ENCODE peak calls at places on chromosomes 12 and 14, in four cellular contexts. J is HFF-Myc, B is nephron progenitor cell, A is NB4. Q is an unnamed sample.

GRCh38 chr12:6770600-6770999 is 1.7 kb upstream of the LAG3 start:
- DNase-seq in B (no peak), J (no peak), A (no peak), Q (no peak)

GRCh38 chr12:102659200-102659911 is 179.0 kb upstream of the IGF1 start:
- DNase-seq in J (no peak), B (no peak), A (peak), Q (no peak)

GRCh38 chr12:42774238-42774637 is 184.7 kb upstream of the PRICKLE1 start:
- DNase-seq in B (no peak), A (no peak), J (no peak), Q (no peak)

GRCh38 chr12:57280234-57281062 is 29.5 kb upstream of the STAC3 start:
- DNase-seq in J (peak), B (no peak), A (peak), Q (peak)

GRCh38 chr14:99271951-99272668 is at the start of gene BCL11B:
- DNase-seq in A (peak), J (peak), B (peak), Q (peak)

GRCh38 chr14:57871487-57872080 is 5.7 kb upstream of the SLC35F4 start:
- DNase-seq in J (peak), A (peak), B (peak), Q (peak)

GRCh38 chr14:100317897-100318808 is 5.0 kb upstream of the SLC25A47 start:
- DNase-seq in A (peak), J (no peak), B (peak), Q (peak)

GRCh38 chr12:19826988-19827550 is 387.8 kb downstream of the AEBP2 start:
- DNase-seq in B (no peak), J (no peak), A (no peak), Q (no peak)

GRCh38 chr12:118055144-118055557 is 5.8 kb downstream of the WSB2 start:
- DNase-seq in B (peak), J (peak), A (peak), Q (peak)

GRCh38 chr12:130438711-130439110 is 101.0 kb downstream of the PIWIL1 start:
- DNase-seq in A (no peak), B (no peak), J (no peak), Q (no peak)

GRCh38 chr14:99037777-99038176 is 234.2 kb downstream of the BCL11B start:
- DNase-seq in A (peak), J (no peak), B (peak), Q (no peak)

GRCh38 chr14:60651051-60651935 is 2.0 kb upstream of the SIX1 start:
- DNase-seq in B (no peak), A (no peak), J (no peak), Q (no peak)

GRCh38 chr14:77529963-77530362 is 31.3 kb upstream of the ISM2 start:
- DNase-seq in J (no peak), A (no peak), B (no peak), Q (no peak)

GRCh38 chr14:78119440-78119839 is 50.7 kb upstream of the NRXN3 start:
- DNase-seq in J (no peak), B (no peak), A (no peak), Q (no peak)

GRCh38 chr12:29796823-29797263 is 13.1 kb upstream of the TMTC1 start:
- DNase-seq in B (no peak), J (peak), A (no peak), Q (peak)

GRCh38 chr12:27583057-27583797 is 59.2 kb downstream of the PPFIBP1 start:
- DNase-seq in B (no peak), J (no peak), A (no peak), Q (no peak)

GRCh38 chr12:117367006-117367638 is 5.7 kb upstream of the NOS1 start:
- DNase-seq in A (peak), B (peak), J (peak), Q (peak)

GRCh38 chr12:49336645-49337584 is at the start of gene C1QL4:
- DNase-seq in B (peak), J (no peak), A (peak), Q (peak)

GRCh38 chr12:114209852-114210251 is 196.1 kb downstream of the TBX5 start:
- DNase-seq in J (no peak), A (no peak), B (no peak), Q (no peak)

GRCh38 chr14:74754157-74754556 is 9.0 kb upstream of the YLPM1 start:
- DNase-seq in J (no peak), B (no peak), A (no peak), Q (no peak)

GRCh38 chr12:129676411-129676810 is 227.4 kb downstream of the TMEM132D start:
- DNase-seq in A (no peak), B (no peak), J (no peak), Q (no peak)

GRCh38 chr12:19234991-19235876 is 105.7 kb downstream of the PLEKHA5 start:
- DNase-seq in B (no peak), A (no peak), J (no peak), Q (no peak)

GRCh38 chr12:120849765-120850164 is 54.4 kb downstream of the SPPL3 start:
- DNase-seq in B (no peak), J (no peak), A (no peak), Q (peak)

GRCh38 chr12:14454098-14454907 is 88.8 kb downstream of the ATF7IP start:
- DNase-seq in B (peak), A (peak), J (peak), Q (peak)

GRCh38 chr12:49806321-49806813 is 21.8 kb downstream of the NCKAP5L start:
- DNase-seq in A (no peak), B (no peak), J (no peak), Q (no peak)

GRCh38 chr12:26121323-26121740 is 3.5 kb downstream of the BHLHE41 start:
- DNase-seq in A (no peak), B (no peak), J (no peak), Q (no peak)

GRCh38 chr12:12803186-12803585 is 10.0 kb upstream of the DDX47 start:
- DNase-seq in J (peak), B (no peak), A (peak), Q (peak)

GRCh38 chr12:29226621-29227020 is 77.5 kb downstream of the FAR2 start:
- DNase-seq in J (no peak), A (no peak), B (no peak), Q (no peak)

GRCh38 chr12:88781909-88782308 is 201.6 kb upstream of the KITLG start:
- DNase-seq in A (no peak), J (no peak), B (no peak), Q (no peak)

GRCh38 chr14:55417955-55418354 is 6.3 kb upstream of the ATG14 start:
- DNase-seq in J (no peak), A (no peak), B (no peak), Q (no peak)

GRCh38 chr12:112980491-112981158 is 2.3 kb downstream of the OAS2 start:
- DNase-seq in J (no peak), A (no peak), B (no peak), Q (no peak)

GRCh38 chr14:65072256-65072655 is 30.1 kb downstream of the MAX start:
- DNase-seq in J (no peak), B (no peak), A (peak), Q (no peak)

GRCh38 chr12:117105902-117106301 is 6.7 kb upstream of the TESC start:
- DNase-seq in J (no peak), B (no peak), A (no peak), Q (peak)

GRCh38 chr12:81797100-81797499 is 38.0 kb upstream of the PPFIA2 start:
- DNase-seq in J (no peak), A (peak), B (no peak), Q (no peak)

GRCh38 chr12:124554429-124555029 is 12.9 kb downstream of the NCOR2 start:
- DNase-seq in J (no peak), A (no peak), B (no peak), Q (no peak)
- TF ChIP-seq CTCF in J (no peak), A (no peak), B (no peak), Q (no peak)

GRCh38 chr14:72906316-72906715 is 12.4 kb upstream of the DPF3 start:
- DNase-seq in B (no peak), A (no peak), J (no peak), Q (no peak)

GRCh38 chr14:72906879-72907278 is 13.0 kb upstream of the DPF3 start:
- DNase-seq in B (no peak), A (no peak), J (no peak), Q (no peak)

GRCh38 chr14:72909163-72909562 is 15.3 kb upstream of the DPF3 start:
- DNase-seq in J (no peak), B (no peak), A (no peak), Q (no peak)

GRCh38 chr14:72907327-72907826 is 13.5 kb upstream of the DPF3 start:
- DNase-seq in J (no peak), A (no peak), B (no peak), Q (no peak)

DNA sequence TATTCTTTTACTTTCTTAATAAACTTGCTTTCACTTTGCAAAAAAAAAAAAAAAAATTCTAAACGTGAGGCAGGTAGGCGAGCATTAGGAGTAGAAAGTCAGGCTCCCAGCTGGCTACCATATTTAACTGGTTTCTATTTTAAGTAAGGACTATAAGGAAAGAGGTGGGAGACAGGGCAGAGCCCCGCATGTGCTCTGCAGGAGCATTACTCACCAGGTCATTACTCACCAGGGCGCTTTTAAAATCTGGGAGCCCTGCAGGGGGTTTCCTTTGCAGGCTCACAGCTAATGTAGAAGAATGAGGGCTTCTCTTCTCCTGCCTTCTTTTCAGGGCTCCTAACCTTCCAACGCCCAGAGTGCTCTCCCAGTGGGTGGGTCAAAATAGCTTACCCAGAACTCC is 14.0 kb upstream of the DPF3 start:
- DNase-seq in B (no peak), A (peak), J (peak), Q (peak)
- TF ChIP-seq CTCF in B (no peak), A (no peak), J (no peak), Q (no peak)

GRCh38 chr12:109934026-109934425 is 34.0 kb downstream of the TCHP start:
- DNase-seq in J (no peak), B (no peak), A (no peak), Q (peak)
- TF ChIP-seq CTCF in J (peak), B (peak), A (peak), Q (no peak)

GRCh38 chr12:31964280-31964679 is 5.1 kb downstream of the RESF1 start:
- DNase-seq in B (no peak), J (no peak), A (no peak), Q (no peak)
- TF ChIP-seq CTCF in B (no peak), J (no peak), A (no peak), Q (no peak)

DNA sequence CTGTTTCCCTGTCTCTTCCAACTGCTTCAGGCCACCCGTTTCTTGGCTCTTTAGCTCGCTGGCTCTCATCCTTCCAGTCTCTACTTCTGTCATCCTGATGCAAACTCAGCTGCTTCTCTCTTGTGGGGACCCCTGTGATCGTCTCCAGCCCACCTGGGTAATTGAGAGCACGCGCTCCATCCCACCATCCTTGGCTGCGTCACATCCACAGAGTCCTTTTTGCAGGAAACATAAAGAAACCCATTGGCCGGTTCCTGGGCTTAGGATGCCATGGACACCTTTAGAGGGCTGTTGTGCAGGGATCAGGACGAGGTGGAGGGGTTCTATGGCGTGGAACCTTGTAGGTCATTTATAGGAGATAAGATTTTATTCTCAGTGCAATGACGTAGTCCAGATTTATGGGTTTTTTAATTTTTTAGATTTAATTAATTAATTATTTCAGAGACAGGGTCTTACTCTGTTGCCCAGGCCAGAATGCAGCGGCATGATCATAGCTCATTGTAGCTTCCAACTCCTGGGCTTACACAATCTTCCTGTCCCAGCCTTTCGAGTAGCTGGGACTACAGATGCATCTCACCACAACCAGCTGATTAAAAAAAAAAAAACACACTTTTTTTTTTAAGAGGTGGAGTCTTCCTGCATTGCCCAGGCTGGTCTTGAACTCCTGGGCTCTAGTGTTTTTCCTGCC is 82.6 kb downstream of the CCDC92 start:
- DNase-seq in A (peak), B (no peak), J (no peak), Q (no peak)
- TF ChIP-seq CTCF in A (no peak), B (no peak), J (no peak), Q (no peak)

DNA sequence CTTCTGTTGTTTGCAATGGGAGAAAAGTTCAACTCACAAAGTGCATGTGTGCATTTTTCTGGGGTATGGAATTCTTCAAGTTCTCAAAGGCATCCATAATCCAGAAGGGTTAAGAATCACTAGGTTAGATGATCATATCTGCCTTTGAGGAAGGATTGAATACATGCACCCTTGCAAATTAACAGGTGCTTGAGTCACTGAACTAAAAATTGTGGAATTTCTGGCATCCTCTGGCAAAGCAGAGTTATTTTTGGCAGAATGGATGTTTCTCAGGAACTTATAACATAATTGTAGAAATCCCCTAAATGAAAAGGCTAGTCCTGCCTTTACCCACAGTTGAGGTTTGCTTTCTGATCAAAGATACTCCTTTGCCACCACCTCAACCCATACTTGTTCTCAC is 136.5 kb upstream of the DYRK2 start:
- DNase-seq in J (no peak), A (no peak), B (no peak), Q (no peak)
- TF ChIP-seq CTCF in J (no peak), A (no peak), B (no peak), Q (no peak)

DNA sequence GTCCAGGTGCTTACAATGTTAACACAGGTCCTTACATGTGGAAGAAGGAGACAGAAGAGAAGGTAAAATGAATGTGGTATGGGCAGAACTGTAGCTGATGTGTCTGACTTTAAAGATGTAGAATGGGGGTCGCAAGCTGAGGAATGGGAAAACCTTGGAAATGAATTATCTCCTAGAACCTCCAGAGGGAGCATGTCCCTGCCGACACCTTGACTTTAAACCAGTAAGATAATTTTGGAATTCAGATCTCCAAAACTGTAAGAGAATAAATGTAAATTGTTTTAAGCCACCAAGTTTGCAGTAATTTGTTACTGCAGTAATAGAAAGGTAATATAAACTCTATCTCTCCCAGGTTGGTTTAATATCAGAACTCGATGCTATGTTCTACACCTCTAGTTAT is 80.1 kb upstream of the ALG10 start:
- DNase-seq in A (no peak), J (no peak), B (no peak), Q (no peak)
- TF ChIP-seq CTCF in A (no peak), J (no peak), B (no peak), Q (peak)

GRCh38 chr12:51759175-51759574 is 89.3 kb downstream of the FIGNL2 start:
- DNase-seq in B (no peak), J (no peak), A (no peak), Q (no peak)
- TF ChIP-seq CTCF in B (no peak), J (no peak), A (no peak), Q (no peak)